ENCODE peak calls at places on chromosome X, in five cellular contexts. G, A, P, C and K are unnamed samples.

GRCh38 chrX:68846536-68846935 is 17.7 kb downstream of the EFNB1 start:
- DNase-seq in G (no peak), A (no peak), P (peak; percentile 31), C (no peak), K (peak; percentile 37)

GRCh38 chrX:50442426-50443116 is 28.1 kb downstream of the DGKK start:
- DNase-seq in G (no peak), A (no peak), P (no peak), C (no peak), K (no peak)

GRCh38 chrX:102840871-102841705 is 96.0 kb upstream of the RAB40AL start:
- DNase-seq in G (no peak), A (no peak), P (no peak), C (peak; percentile 83), K (no peak)

GRCh38 chrX:119583431-119584059 is 9.2 kb downstream of the UBE2A start:
- DNase-seq in G (no peak), A (no peak), P (no peak), C (no peak), K (no peak)

GRCh38 chrX:134572816-134573682 is 85.2 kb downstream of the PLAC1 start:
- DNase-seq in G (no peak), A (no peak), P (no peak), C (peak; percentile 72), K (no peak)

GRCh38 chrX:6149231-6149870 is 79.3 kb downstream of the NLGN4X start:
- DNase-seq in G (no peak), A (no peak), P (no peak), C (no peak), K (no peak)

GRCh38 chrX:30065226-30065625 is 150.1 kb upstream of the MAGEB2 start:
- DNase-seq in G (no peak), A (no peak), P (no peak), C (no peak), K (no peak)

GRCh38 chrX:19344207-19344534 is 444 bp downstream of the PDHA1 start:
- DNase-seq in G (no peak), A (no peak), P (no peak), C (no peak), K (no peak)

GRCh38 chrX:70494441-70494840 is 49.8 kb downstream of the DLG3 start:
- DNase-seq in G (no peak), A (no peak), P (no peak), C (peak; percentile 44), K (no peak)

GRCh38 chrX:40366661-40367060 is 214.1 kb upstream of the ATP6AP2 start:
- DNase-seq in G (no peak), A (no peak), P (no peak), C (no peak), K (peak; percentile 7)

GRCh38 chrX:96834137-96834536 is 49.6 kb upstream of the RPA4 start:
- DNase-seq in G (no peak), A (no peak), P (no peak), C (no peak), K (no peak)

GRCh38 chrX:77070108-77070918 is 376.9 kb upstream of the FGF16 start:
- DNase-seq in G (no peak), A (no peak), P (no peak), C (no peak), K (no peak)

GRCh38 chrX:41332408-41332987 is 1.5 kb upstream of the DDX3X start:
- DNase-seq in G (no peak), A (no peak), P (no peak), C (peak; percentile 29), K (no peak)

GRCh38 chrX:140050906-140051305 is 85.6 kb upstream of the CXorf66 start:
- DNase-seq in G (no peak), A (no peak), P (peak; percentile 14), C (no peak), K (no peak)

GRCh38 chrX:154378059-154378798 is 866 bp upstream of the EMD start:
- DNase-seq in G (no peak), A (peak; percentile 53), P (no peak), C (peak; percentile 41), K (peak; percentile 73)

GRCh38 chrX:48736878-48737212 is 24.7 kb upstream of the GLOD5 start:
- DNase-seq in G (no peak), A (no peak), P (no peak), C (no peak), K (no peak)

GRCh38 chrX:13102636-13103035 is 58.2 kb upstream of the FAM9C start:
- DNase-seq in G (no peak), A (no peak), P (no peak), C (no peak), K (no peak)